ENCODE peak calls at places on chromosomes 2 and 18, in seven cellular contexts. J is HCT116, H is K562, O is H1, Y is HepG2, Q is GM12878, M is SK-N-SH. I is an unnamed sample.
A peak's percentile ranks its signal among the peaks of the same experiment; 100 is the strongest.

GRCh38 chr2:85246348-85246747 is 81.4 kb downstream of the TGOLN2 start:
- DNase-seq in J (no peak), H (no peak), O (no peak), Y (no peak), Q (no peak), M (peak; percentile 52), I (no peak)

GRCh38 chr2:36708119-36708741 is 11.7 kb downstream of the VIT start:
- DNase-seq in J (peak; percentile 4), H (no peak), O (peak; percentile 30), Y (no peak), Q (no peak), M (no peak), I (no peak)

GRCh38 chr2:44940053-44940494 is 1.4 kb upstream of the SIX3 start:
- DNase-seq in J (no peak), H (no peak), O (no peak), Y (no peak), Q (no peak), M (no peak), I (no peak)

GRCh38 chr2:96197541-96198255 is 10.9 kb downstream of the STARD7 start:
- DNase-seq in J (no peak), H (no peak), O (no peak), Y (no peak), Q (no peak), M (no peak), I (no peak)

GRCh38 chr2:26130763-26131162 is 42.1 kb upstream of the GAREM2 start:
- DNase-seq in J (no peak), H (no peak), O (no peak), Y (no peak), Q (no peak), M (no peak), I (no peak)

GRCh38 chr2:204205082-204205481 is 268.5 kb downstream of the ICOS start:
- DNase-seq in J (no peak), H (no peak), O (no peak), Y (no peak), Q (no peak), M (no peak), I (no peak)

GRCh38 chr2:106575955-106576354 is 88.8 kb downstream of the CD8B2 start:
- DNase-seq in J (no peak), H (no peak), O (peak; percentile 55), Y (no peak), Q (no peak), M (peak; percentile 64), I (peak; percentile 69)

GRCh38 chr2:8487461-8487932 is 194.4 kb upstream of the ID2 start:
- DNase-seq in J (no peak), H (no peak), O (no peak), Y (no peak), Q (no peak), M (no peak), I (no peak)

GRCh38 chr18:79496978-79497637 is 101.4 kb downstream of the NFATC1 start:
- DNase-seq in J (no peak), H (no peak), O (no peak), Y (no peak), Q (no peak), M (no peak), I (no peak)

GRCh38 chr18:45910405-45911023 is 56.6 kb downstream of the EPG5 start:
- DNase-seq in J (peak; percentile 36), H (peak; percentile 49), O (peak; percentile 72), Y (peak; percentile 44), Q (peak; percentile 2), M (peak; percentile 65), I (peak; percentile 61)

GRCh38 chr2:127826047-127826446 is 15.1 kb upstream of the WDR33 start:
- DNase-seq in J (no peak), H (no peak), O (no peak), Y (no peak), Q (no peak), M (no peak), I (no peak)

GRCh38 chr2:145027073-145027459 is 507.1 kb upstream of the ZEB2 start:
- DNase-seq in J (no peak), H (no peak), O (no peak), Y (no peak), Q (no peak), M (no peak), I (peak; percentile 32)

GRCh38 chr2:133157141-133157540 is 411.1 kb downstream of the NCKAP5 start:
- DNase-seq in J (no peak), H (no peak), O (no peak), Y (no peak), Q (no peak), M (no peak), I (no peak)

GRCh38 chr2:178208336-178208735 is 14.0 kb downstream of the OSBPL6 start:
- DNase-seq in J (no peak), H (no peak), O (no peak), Y (no peak), Q (no peak), M (no peak), I (no peak)

GRCh38 chr2:69306897-69307695 is 79.9 kb downstream of the GFPT1 start:
- DNase-seq in J (peak; percentile 33), H (peak; percentile 87), O (peak; percentile 89), Y (peak; percentile 47), Q (no peak), M (peak; percentile 93), I (peak; percentile 58)

GRCh38 chr2:173064231-173064805 is 11.3 kb upstream of the MAP3K20 start:
- DNase-seq in J (no peak), H (no peak), O (no peak), Y (no peak), Q (no peak), M (no peak), I (no peak)

GRCh38 chr2:696463-696862 is 19.3 kb upstream of the TMEM18 start:
- DNase-seq in J (no peak), H (no peak), O (no peak), Y (no peak), Q (peak; percentile 30), M (no peak), I (no peak)

DNA sequence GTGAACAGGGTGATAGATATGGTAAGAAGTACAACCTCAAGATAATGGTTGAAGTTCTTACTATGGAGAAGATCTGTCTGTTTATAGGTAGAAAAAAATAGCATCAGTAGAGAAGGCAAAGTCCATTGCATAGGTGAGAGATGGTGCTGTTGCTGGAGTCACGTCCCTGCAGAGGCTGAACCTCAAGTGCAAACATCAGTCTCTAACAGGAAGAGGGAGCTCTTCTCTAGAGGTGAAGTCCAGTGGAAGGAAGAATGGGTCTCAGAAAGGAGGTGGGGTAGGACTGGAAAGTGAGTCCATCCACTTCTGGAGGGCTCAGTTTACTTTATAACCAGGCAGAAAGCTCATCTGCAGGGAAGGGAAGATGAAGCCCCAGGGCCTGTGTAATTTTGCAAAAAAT is 337.7 kb downstream of the MEIS1 start:
- DNase-seq in J (no peak), H (no peak), O (no peak), Y (no peak), Q (no peak), M (no peak), I (no peak)
- TF ChIP-seq JUND in J (no peak), H (no peak), O (no peak), Y (no peak), Q (no peak), M (no peak), I (no peak)

GRCh38 chr2:215442392-215442787 is 6.5 kb upstream of the FN1 start:
- DNase-seq in J (no peak), H (no peak), O (no peak), Y (no peak), Q (no peak), M (no peak), I (peak; percentile 30)

GRCh38 chr2:215439404-215439803 is 3.5 kb upstream of the FN1 start:
- DNase-seq in J (no peak), H (no peak), O (no peak), Y (no peak), Q (no peak), M (no peak), I (no peak)

GRCh38 chr2:215437614-215438013 is 1.7 kb upstream of the FN1 start:
- DNase-seq in J (no peak), H (no peak), O (no peak), Y (no peak), Q (no peak), M (no peak), I (no peak)

GRCh38 chr2:215441560-215442391 is 5.9 kb upstream of the FN1 start:
- DNase-seq in J (no peak), H (no peak), O (no peak), Y (no peak), Q (no peak), M (no peak), I (no peak)

GRCh38 chr2:215439980-215440512 is 4.2 kb upstream of the FN1 start:
- DNase-seq in J (no peak), H (no peak), O (no peak), Y (peak; percentile 69), Q (no peak), M (no peak), I (no peak)
- TF ChIP-seq JUND in J (no peak), H (no peak), O (no peak), Y (no peak), Q (no peak), M (no peak), I (no peak)

GRCh38 chr2:42951263-42951938 is 159.0 kb upstream of the HAAO start:
- DNase-seq in J (no peak), H (no peak), O (no peak), Y (no peak), Q (no peak), M (no peak), I (no peak)

GRCh38 chr2:42944744-42945415 is 152.5 kb upstream of the HAAO start:
- DNase-seq in J (peak; percentile 15), H (no peak), O (no peak), Y (peak; percentile 59), Q (no peak), M (peak; percentile 56), I (peak; percentile 23)

GRCh38 chr2:42942990-42943493 is 150.7 kb upstream of the HAAO start:
- DNase-seq in J (no peak), H (no peak), O (no peak), Y (no peak), Q (no peak), M (no peak), I (no peak)

GRCh38 chr2:42949125-42949524 is 156.7 kb upstream of the HAAO start:
- DNase-seq in J (no peak), H (no peak), O (no peak), Y (no peak), Q (no peak), M (no peak), I (no peak)

GRCh38 chr2:42947809-42948595 is 155.6 kb upstream of the HAAO start:
- DNase-seq in J (no peak), H (no peak), O (no peak), Y (no peak), Q (no peak), M (no peak), I (no peak)
- TF ChIP-seq JUND in J (no peak), H (no peak), O (no peak), Y (no peak), Q (no peak), M (no peak), I (no peak)

GRCh38 chr2:42957109-42958035 is 165.0 kb upstream of the HAAO start:
- DNase-seq in J (no peak), H (no peak), O (no peak), Y (peak; percentile 73), Q (no peak), M (no peak), I (no peak)

GRCh38 chr2:42958036-42958370 is 165.6 kb upstream of the HAAO start:
- DNase-seq in J (no peak), H (no peak), O (no peak), Y (no peak), Q (no peak), M (no peak), I (no peak)

GRCh38 chr2:42959993-42960834 is 167.8 kb upstream of the HAAO start:
- DNase-seq in J (no peak), H (no peak), O (no peak), Y (no peak), Q (no peak), M (no peak), I (no peak)

GRCh38 chr2:42960835-42961165 is 168.4 kb upstream of the HAAO start:
- DNase-seq in J (no peak), H (no peak), O (no peak), Y (no peak), Q (no peak), M (no peak), I (no peak)

GRCh38 chr2:42959148-42959992 is 167.0 kb upstream of the HAAO start:
- DNase-seq in J (no peak), H (no peak), O (no peak), Y (peak; percentile 84), Q (no peak), M (no peak), I (no peak)
- TF ChIP-seq JUND in J (no peak), H (no peak), O (no peak), Y (no peak), Q (no peak), M (no peak), I (no peak)

I was measured in T47D.